ENCODE peak calls at places on chromosomes 2 and 18, in eight cellular contexts. B is progenitor cell of endocrine pancreas; Q is KBM-7; D is globus pallidus; A is activated CD4-positive, alpha-beta T cell treated with anti-CD3 and anti-CD28 coated beads for 48 hours; U is HFFc6; S is AG20443; Z is NCI-H460. F is an unnamed sample.

GRCh38 chr18:2976733-2977132 is 36.2 kb downstream of the LPIN2 start:
- DNase-seq in B (no peak), Q (no peak), D (no peak), A (no peak), U (no peak), S (no peak), Z (no peak), F (no peak)

GRCh38 chr2:25521126-25521525 is 152.3 kb downstream of the DTNB start:
- DNase-seq in B (no peak), Q (no peak), D (no peak), A (no peak), U (peak), S (no peak), Z (no peak), F (no peak)

GRCh38 chr2:102005989-102006885 is 14.5 kb downstream of the IL1R2 start:
- DNase-seq in B (no peak), Q (peak), D (peak), A (peak), U (peak), S (peak), Z (peak), F (no peak)

GRCh38 chr18:12883003-12883683 is 894 bp downstream of the PTPN2 start:
- DNase-seq in B (no peak), Q (peak), D (peak), A (no peak), U (no peak), S (peak), Z (no peak), F (no peak)

GRCh38 chr18:60675801-60676200 is 303.2 kb upstream of the MC4R start:
- DNase-seq in B (no peak), Q (no peak), D (no peak), A (no peak), U (no peak), S (no peak), Z (no peak), F (no peak)

GRCh38 chr2:69222984-69223658 is 163.9 kb downstream of the GFPT1 start:
- DNase-seq in B (no peak), Q (no peak), D (no peak), A (no peak), U (peak), S (peak), Z (no peak), F (no peak)

GRCh38 chr2:72713857-72714256 is 112.0 kb downstream of the EXOC6B start:
- DNase-seq in B (no peak), Q (no peak), D (no peak), A (no peak), U (no peak), S (no peak), Z (no peak), F (no peak)

GRCh38 chr18:61852496-61852895 is 40.3 kb downstream of the RNF152 start:
- DNase-seq in B (no peak), Q (no peak), D (no peak), A (no peak), U (no peak), S (no peak), Z (no peak), F (no peak)

GRCh38 chr2:199302851-199303250 is 154.9 kb downstream of the SATB2 start:
- DNase-seq in B (no peak), Q (no peak), D (no peak), A (no peak), U (peak), S (peak), Z (no peak), F (no peak)

GRCh38 chr18:3151379-3152264 is 68.1 kb downstream of the MYOM1 start:
- DNase-seq in B (no peak), Q (peak), D (peak), A (no peak), U (peak), S (peak), Z (peak), F (no peak)

GRCh38 chr2:181784556-181784955 is 104.2 kb upstream of the NEUROD1 start:
- DNase-seq in B (no peak), Q (no peak), D (no peak), A (no peak), U (peak), S (peak), Z (peak), F (no peak)

GRCh38 chr2:189222440-189222839 is 42.9 kb upstream of the COL5A2 start:
- DNase-seq in B (no peak), Q (no peak), D (no peak), A (no peak), U (no peak), S (no peak), Z (peak), F (no peak)